ENCODE peak calls at places on chromosome 12, in nine cellular contexts. I is CD4-positive, alpha-beta T cell; D is A549; P is esophagus squamous epithelium; G is CD8-positive, alpha-beta T cell; E is AG04450; B is heart right ventricle; Z is mammary epithelial cell; S is coronary artery. C is an unnamed sample.

GRCh38 chr12:83010169-83010804 is 323.6 kb downstream of the TMTC2 start:
- DNase-seq in B (no peak), D (no peak), S (no peak), G (no peak), I (no peak), E (no peak), Z (no peak), P (no peak), C (no peak)

GRCh38 chr12:79997115-79997805 is 62.4 kb upstream of the PPP1R12A start:
- DNase-seq in B (no peak), E (no peak), P (no peak), I (no peak), D (no peak), S (no peak), G (no peak), Z (no peak), C (no peak)

GRCh38 chr12:67452119-67452805 is 183.1 kb downstream of the CAND1 start:
- DNase-seq in B (no peak), P (no peak), G (no peak), Z (no peak), D (no peak), I (no peak), S (no peak), E (no peak), C (no peak)

GRCh38 chr12:6688543-6688999 is 604 bp downstream of the ZNF384 start:
- DNase-seq in B (peak), S (no peak), I (no peak), P (peak), Z (no peak), G (peak), D (no peak), E (no peak), C (no peak)

GRCh38 chr12:111126331-111126730 is 206.0 kb upstream of the MYL2 start:
- DNase-seq in G (no peak), I (no peak), S (no peak), D (peak), P (no peak), E (no peak), Z (no peak), B (no peak), C (no peak)

GRCh38 chr12:116455540-116456306 is 103.5 kb upstream of the MAP1LC3B2 start:
- DNase-seq in G (no peak), P (no peak), B (peak), I (no peak), E (peak), Z (peak), D (peak), S (peak), C (no peak)

GRCh38 chr12:124650912-124651311 is 83.5 kb upstream of the NCOR2 start:
- DNase-seq in E (no peak), D (no peak), Z (no peak), I (no peak), B (no peak), P (no peak), G (no peak), S (no peak), C (no peak)

GRCh38 chr12:79300199-79300568 is 390.6 kb downstream of the PAWR start:
- DNase-seq in E (peak), P (no peak), D (peak), B (no peak), S (no peak), G (no peak), Z (no peak), I (no peak), C (no peak)

GRCh38 chr12:34210689-34211530 is 188.6 kb downstream of the ALG10 start:
- DNase-seq in S (no peak), E (no peak), B (no peak), I (no peak), Z (no peak), G (no peak), P (no peak), D (no peak), C (no peak)
- H3K27ac ChIP-seq in S (no peak), E (no peak), B (no peak), I (no peak), Z (no peak), G (no peak), P (no peak), D (no peak), C (no peak)

DNA sequence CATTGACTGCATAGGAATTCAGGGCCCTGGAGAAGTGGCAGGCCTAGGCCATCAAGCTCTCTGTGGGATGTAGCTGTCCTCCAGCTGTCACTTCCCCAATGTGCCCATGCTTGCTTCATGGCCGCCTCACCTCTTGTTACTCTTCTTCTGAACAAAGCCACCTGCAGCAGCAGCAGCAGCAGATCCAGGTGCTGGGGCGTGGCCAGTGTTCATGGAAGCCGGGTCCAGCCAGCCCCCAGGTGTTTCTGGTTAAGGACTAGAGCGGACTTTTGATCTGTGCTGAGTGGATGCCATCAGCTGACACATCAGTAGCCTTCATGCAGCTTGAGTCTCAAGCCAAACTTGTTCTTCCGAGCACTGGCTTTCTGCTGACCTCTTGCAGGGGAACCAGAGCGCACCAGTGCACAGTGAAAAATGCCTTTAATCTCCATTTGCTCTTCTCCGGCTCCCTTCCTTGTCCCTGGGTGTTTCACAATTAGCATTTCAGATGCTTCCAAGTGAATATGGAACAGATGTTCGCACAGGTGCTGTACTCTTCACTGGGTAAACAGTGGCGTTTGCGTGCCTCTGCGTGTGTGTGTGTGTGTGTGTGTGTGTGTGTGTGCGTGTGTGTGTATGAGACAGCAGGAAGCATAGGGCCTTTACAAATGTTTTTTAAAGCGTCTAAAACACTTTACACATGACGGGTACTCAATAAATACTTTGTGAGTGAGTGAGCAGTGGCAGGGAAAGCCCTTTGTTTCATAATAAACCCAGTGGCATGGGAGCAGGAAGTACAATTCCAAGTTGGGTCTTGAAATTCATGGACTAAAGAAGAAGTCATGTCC is 20.1 kb downstream of the TPCN1 start:
- DNase-seq in S (no peak), P (no peak), Z (peak), B (no peak), G (no peak), E (peak), I (no peak), D (peak), C (no peak)
- H3K27ac ChIP-seq in S (peak), P (peak), Z (peak), B (peak), G (no peak), E (peak), I (no peak), D (peak), C (peak)

GRCh38 chr12:19440019-19440858 is 947 bp downstream of the AEBP2 start:
- DNase-seq in P (peak), S (peak), I (peak), D (peak), E (no peak), Z (peak), B (peak), G (peak), C (peak)

GRCh38 chr12:19447386-19447785 is 8.1 kb downstream of the AEBP2 start:
- DNase-seq in D (no peak), E (no peak), B (no peak), S (no peak), I (no peak), P (no peak), Z (no peak), G (no peak), C (no peak)

GRCh38 chr12:19440916-19441315 is 1.6 kb downstream of the AEBP2 start:
- DNase-seq in P (no peak), B (no peak), Z (no peak), D (no peak), E (no peak), S (no peak), I (no peak), G (no peak), C (no peak)

GRCh38 chr12:19444097-19444496 is 4.8 kb downstream of the AEBP2 start:
- DNase-seq in B (no peak), E (no peak), I (no peak), Z (no peak), P (no peak), D (no peak), S (no peak), G (no peak), C (no peak)

DNA sequence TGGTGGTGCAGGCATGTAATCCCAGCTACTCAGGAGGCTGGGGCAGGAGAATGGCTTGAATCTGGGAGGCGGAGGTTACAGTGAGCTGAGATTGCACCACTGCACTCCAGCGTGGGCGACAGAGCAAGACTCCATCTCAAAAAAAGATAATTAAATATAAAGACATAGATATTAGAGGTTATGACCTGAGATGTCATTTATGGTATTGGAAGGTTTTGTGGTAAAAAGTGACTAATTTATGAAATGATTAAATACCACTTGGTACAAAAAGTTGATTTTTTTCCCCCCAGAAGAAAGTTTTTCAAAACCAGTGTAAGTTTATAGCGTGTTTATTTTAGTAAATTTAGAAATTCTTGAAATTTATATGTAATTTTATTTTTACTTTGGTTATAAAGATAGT is 4.3 kb downstream of the AEBP2 start:
- DNase-seq in I (no peak), B (no peak), Z (no peak), P (no peak), S (no peak), G (no peak), D (no peak), E (no peak), C (no peak)
- H3K27ac ChIP-seq in I (no peak), B (no peak), Z (no peak), P (no peak), S (no peak), G (no peak), D (no peak), E (no peak), C (no peak)

GRCh38 chr12:54048694-54049093 is 4.9 kb upstream of the HOXC4 start:
- DNase-seq in G (no peak), D (no peak), P (no peak), I (no peak), S (no peak), B (no peak), E (no peak), Z (no peak), C (no peak)

GRCh38 chr12:54050479-54050805 is 3.2 kb upstream of the HOXC4 start:
- DNase-seq in E (no peak), B (no peak), Z (no peak), D (no peak), I (no peak), S (no peak), G (no peak), P (no peak), C (no peak)

GRCh38 chr12:54047160-54047963 is 6.3 kb upstream of the HOXC4 start:
- DNase-seq in D (no peak), P (no peak), E (no peak), G (no peak), Z (no peak), S (no peak), B (no peak), I (no peak), C (no peak)

GRCh38 chr12:54047964-54048303 is 5.7 kb upstream of the HOXC4 start:
- DNase-seq in D (no peak), P (no peak), Z (no peak), S (no peak), G (no peak), B (no peak), I (no peak), E (no peak), C (no peak)

GRCh38 chr12:54049164-54049563 is 4.5 kb upstream of the HOXC4 start:
- DNase-seq in G (no peak), D (no peak), S (no peak), Z (no peak), E (no peak), B (no peak), P (no peak), I (no peak), C (no peak)
- H3K27ac ChIP-seq in G (no peak), D (no peak), S (no peak), Z (no peak), E (no peak), B (no peak), P (peak), I (no peak), C (no peak)

GRCh38 chr12:123145211-123145610 is 5.7 kb downstream of the PITPNM2 start:
- DNase-seq in E (no peak), I (no peak), Z (no peak), D (no peak), G (no peak), B (no peak), P (no peak), S (no peak), C (no peak)
- H3K27ac ChIP-seq in E (no peak), I (peak), Z (no peak), D (peak), G (no peak), B (peak), P (no peak), S (no peak), C (no peak)

GRCh38 chr12:50615534-50616296 is 110.9 kb downstream of the DIP2B start:
- DNase-seq in S (no peak), D (peak), P (no peak), E (no peak), Z (peak), I (no peak), B (no peak), G (no peak), C (no peak)

GRCh38 chr12:50620050-50620974 is 115.5 kb downstream of the DIP2B start:
- DNase-seq in P (no peak), D (peak), G (no peak), B (no peak), E (no peak), I (no peak), S (no peak), Z (peak), C (no peak)

GRCh38 chr12:50618864-50619609 is 114.3 kb downstream of the DIP2B start:
- DNase-seq in E (no peak), P (no peak), S (no peak), Z (peak), D (peak), I (no peak), G (no peak), B (no peak), C (no peak)

GRCh38 chr12:50619610-50619958 is 114.8 kb downstream of the DIP2B start:
- DNase-seq in G (no peak), S (no peak), B (no peak), D (no peak), E (no peak), P (no peak), I (no peak), Z (no peak), C (no peak)

DNA sequence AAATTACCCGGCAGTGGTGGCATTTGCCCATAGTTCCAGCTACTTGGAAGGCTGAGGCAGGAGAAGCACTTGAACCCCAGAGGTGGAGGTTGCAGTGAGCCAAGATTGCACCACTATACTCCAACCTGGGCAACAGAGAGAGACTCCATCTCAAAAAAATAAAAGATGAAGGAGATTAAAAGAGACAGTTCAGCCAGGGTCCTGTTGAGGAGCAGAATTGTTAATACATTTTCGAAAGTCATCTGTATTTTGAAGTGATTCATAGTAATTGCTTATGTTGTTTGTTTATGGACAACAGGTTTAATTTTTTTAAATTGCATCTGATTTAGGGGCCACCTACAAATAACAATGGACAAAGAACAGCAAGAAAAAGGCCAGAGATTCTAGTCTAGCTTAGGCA is 112.9 kb downstream of the DIP2B start:
- DNase-seq in Z (no peak), P (no peak), S (no peak), I (no peak), D (no peak), B (no peak), G (no peak), E (no peak), C (no peak)
- H3K27ac ChIP-seq in Z (no peak), P (peak), S (no peak), I (no peak), D (no peak), B (no peak), G (no peak), E (no peak), C (no peak)

DNA sequence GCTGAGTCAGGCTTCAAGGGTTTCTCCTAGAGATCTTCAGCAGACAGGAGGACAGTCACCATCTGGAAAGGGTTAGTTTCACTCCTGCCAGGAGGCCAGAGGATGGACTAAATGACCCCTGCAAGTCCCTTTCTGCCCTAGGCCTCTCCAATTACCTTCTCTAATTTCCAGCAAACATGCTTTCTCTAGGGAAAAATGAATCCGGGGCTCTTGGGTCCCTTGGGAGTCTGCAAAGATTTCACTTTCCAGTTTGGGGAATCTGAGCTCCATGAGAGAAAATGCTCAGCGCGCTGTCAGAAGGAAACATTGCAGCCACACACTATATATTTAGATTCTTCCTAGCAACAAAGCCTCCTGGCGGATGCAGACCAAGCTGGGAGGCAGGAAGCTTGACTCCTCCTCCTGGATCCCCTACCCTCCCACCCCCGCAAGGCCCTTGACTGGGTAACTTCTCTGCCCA is 184.4 kb upstream of the CCND2 start:
- DNase-seq in E (no peak), P (no peak), D (no peak), G (no peak), B (no peak), I (no peak), Z (no peak), S (no peak), C (no peak)
- H3K27ac ChIP-seq in E (no peak), P (no peak), D (no peak), G (no peak), B (no peak), I (no peak), Z (no peak), S (no peak), C (no peak)

GRCh38 chr12:104737113-104737512 is 221.0 kb downstream of the SLC41A2 start:
- DNase-seq in S (no peak), Z (no peak), I (no peak), D (no peak), G (no peak), P (no peak), B (no peak), E (no peak), C (no peak)

GRCh38 chr12:104737682-104738370 is 220.3 kb downstream of the SLC41A2 start:
- DNase-seq in D (no peak), S (no peak), I (no peak), B (no peak), Z (no peak), E (no peak), G (no peak), P (no peak), C (no peak)

GRCh38 chr12:104734541-104735075 is 223.5 kb downstream of the SLC41A2 start:
- DNase-seq in I (no peak), G (no peak), E (no peak), B (no peak), D (no peak), Z (no peak), S (no peak), P (no peak), C (no peak)

GRCh38 chr12:104736307-104736706 is 221.8 kb downstream of the SLC41A2 start:
- DNase-seq in E (peak), B (no peak), G (no peak), D (no peak), P (no peak), Z (no peak), S (no peak), I (no peak), C (no peak)

GRCh38 chr12:104735801-104736200 is 222.3 kb downstream of the SLC41A2 start:
- DNase-seq in E (no peak), I (no peak), P (no peak), D (no peak), S (no peak), B (no peak), G (no peak), Z (no peak), C (no peak)
- H3K27ac ChIP-seq in E (peak), I (no peak), P (no peak), D (peak), S (no peak), B (no peak), G (no peak), Z (no peak), C (no peak)

DNA sequence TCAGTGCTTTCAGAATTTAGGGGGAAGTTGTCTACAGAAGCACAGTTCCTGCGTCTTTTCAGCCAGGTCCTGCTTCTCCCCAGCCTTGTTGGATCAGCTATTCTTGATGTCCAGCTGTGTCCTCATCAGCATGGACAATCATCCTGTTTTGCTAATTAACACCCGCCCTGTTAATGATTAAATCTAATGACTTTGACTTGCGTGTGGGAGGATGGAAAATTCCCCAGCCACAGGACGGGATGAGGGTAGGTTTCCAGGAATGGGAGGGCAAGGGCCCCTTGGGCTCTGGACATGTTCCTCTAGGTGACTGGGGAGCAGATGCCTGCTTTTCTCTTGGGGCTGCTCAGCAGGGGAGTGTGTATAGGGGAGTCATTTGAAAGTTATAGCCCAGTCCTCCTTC is 5.3 kb upstream of the PPP1R1A start:
- DNase-seq in P (no peak), E (no peak), Z (no peak), D (no peak), G (no peak), I (no peak), B (no peak), S (no peak), C (no peak)
- H3K27ac ChIP-seq in P (no peak), E (no peak), Z (no peak), D (no peak), G (no peak), I (no peak), B (no peak), S (no peak), C (no peak)